ENCODE peak calls at places on chromosomes 2 and 18, in eight cellular contexts. S is IMR-90, O is neuronal stem cell, C is astrocyte, Y is K562, V is MM.1S, L is H1, R is fibroblast of lung. U is an unnamed sample.

GRCh38 chr2:67585400-67585799 is 188.3 kb downstream of the ETAA1 start:
- DNase-seq in S (no peak), O (no peak), C (no peak), Y (no peak), V (no peak), L (no peak), R (no peak), U (peak; percentile 64)

GRCh38 chr2:165847001-165847400 is 53.0 kb upstream of the GALNT3 start:
- DNase-seq in S (no peak), O (no peak), C (no peak), Y (no peak), V (no peak), L (no peak), R (no peak), U (peak; percentile 69)

GRCh38 chr2:62238236-62238635 is 42.3 kb downstream of the B3GNT2 start:
- DNase-seq in S (no peak), O (no peak), C (no peak), Y (no peak), V (no peak), L (peak; percentile 37), R (no peak), U (no peak)

GRCh38 chr18:10353791-10354190 is 100.6 kb upstream of the APCDD1 start:
- DNase-seq in S (peak; percentile 95), O (no peak), C (peak; percentile 92), Y (no peak), V (no peak), L (no peak), R (peak; percentile 78), U (no peak)

GRCh38 chr2:12884713-12885282 is 168.1 kb downstream of the TRIB2 start:
- DNase-seq in S (peak; percentile 54), O (no peak), C (peak; percentile 77), Y (no peak), V (no peak), L (no peak), R (peak; percentile 63), U (no peak)

GRCh38 chr2:59177748-59178147 is 936.6 kb upstream of the FANCL start:
- DNase-seq in S (no peak), O (no peak), C (no peak), Y (no peak), V (no peak), L (no peak), R (no peak), U (no peak)

GRCh38 chr2:193476171-193476800 is 1281.6 kb upstream of the TMEFF2 start:
- DNase-seq in S (no peak), O (no peak), C (no peak), Y (no peak), V (no peak), L (no peak), R (no peak), U (no peak)

GRCh38 chr2:32061973-32062861 is 1.1 kb upstream of the SPAST start:
- DNase-seq in S (peak; percentile 19), O (no peak), C (peak; percentile 51), Y (peak; percentile 40), V (peak; percentile 11), L (peak; percentile 55), R (peak; percentile 28), U (peak; percentile 51)

GRCh38 chr18:62437520-62438329 is 85.1 kb upstream of the ZCCHC2 start:
- DNase-seq in S (no peak), O (no peak), C (no peak), Y (no peak), V (no peak), L (no peak), R (no peak), U (no peak)

GRCh38 chr2:55621802-55622201 is 4.4 kb upstream of the PPP4R3B start:
- DNase-seq in S (no peak), O (no peak), C (no peak), Y (no peak), V (no peak), L (no peak), R (no peak), U (no peak)

GRCh38 chr2:187976667-187977333 is 314.9 kb upstream of the GULP1 start:
- DNase-seq in S (no peak), O (no peak), C (no peak), Y (no peak), V (no peak), L (no peak), R (no peak), U (no peak)

GRCh38 chr2:135916232-135916631 is 40.0 kb upstream of the MCM6 start:
- DNase-seq in S (peak; percentile 40), O (peak; percentile 11), C (peak; percentile 9), Y (no peak), V (peak; percentile 60), L (no peak), R (peak; percentile 60), U (peak; percentile 78)

GRCh38 chr2:69645026-69645425 is 1.5 kb upstream of the AAK1 start:
- DNase-seq in S (no peak), O (no peak), C (no peak), Y (no peak), V (no peak), L (no peak), R (no peak), U (no peak)

GRCh38 chr18:28736223-28736622 is 559.3 kb upstream of the CDH2 start:
- DNase-seq in S (no peak), O (no peak), C (no peak), Y (no peak), V (no peak), L (no peak), R (no peak), U (no peak)

GRCh38 chr2:38515155-38516074 is 87.3 kb downstream of the HNRNPLL start:
- DNase-seq in S (peak; percentile 59), O (no peak), C (peak; percentile 81), Y (peak; percentile 65), V (no peak), L (no peak), R (peak; percentile 57), U (no peak)

GRCh38 chr2:96874099-96874831 is 4.4 kb upstream of the SEMA4C start:
- DNase-seq in S (no peak), O (no peak), C (no peak), Y (no peak), V (no peak), L (no peak), R (no peak), U (peak; percentile 59)

GRCh38 chr2:168552450-168552856 is 96.4 kb downstream of the CERS6 start:
- DNase-seq in S (no peak), O (peak; percentile 23), C (no peak), Y (no peak), V (peak; percentile 42), L (peak; percentile 75), R (no peak), U (peak; percentile 47)

GRCh38 chr18:56560992-56561391 is 77.4 kb downstream of the TXNL1 start:
- DNase-seq in S (no peak), O (no peak), C (no peak), Y (no peak), V (no peak), L (no peak), R (no peak), U (no peak)

GRCh38 chr2:141630531-141630930 is 500.3 kb downstream of the LRP1B start:
- DNase-seq in S (no peak), O (no peak), C (no peak), Y (no peak), V (no peak), L (no peak), R (no peak), U (no peak)

DNA sequence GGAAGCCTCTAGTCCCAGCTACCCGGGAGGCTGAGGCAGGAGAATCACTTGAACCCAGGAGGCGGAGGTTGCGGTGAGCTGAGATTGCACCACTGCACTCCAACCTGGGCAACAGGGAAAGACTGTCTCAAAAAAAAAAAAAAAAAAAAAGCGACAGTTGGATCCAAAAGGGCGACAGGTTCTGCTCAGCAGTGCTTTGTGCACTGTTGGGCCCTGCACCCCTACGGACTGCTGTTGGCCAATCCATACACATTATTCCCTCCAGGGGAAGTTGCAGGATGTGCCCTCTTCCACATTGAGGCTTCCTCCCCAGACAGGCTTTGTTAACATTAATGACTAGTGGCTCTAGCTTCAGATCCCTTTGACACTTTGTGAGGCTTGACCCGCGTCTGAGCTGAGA is 9.4 kb downstream of the NT5DC4 start:
- DNase-seq in S (no peak), O (no peak), C (no peak), Y (no peak), V (no peak), L (no peak), R (no peak), U (no peak)
- H3K4me2 ChIP-seq in S (no peak overlapping the region), O (no peak overlapping the region), C (no peak overlapping the region), Y (no peak overlapping the region), V (no peak overlapping the region), L (no peak overlapping the region), R (no peak overlapping the region), U (no peak overlapping the region)

DNA sequence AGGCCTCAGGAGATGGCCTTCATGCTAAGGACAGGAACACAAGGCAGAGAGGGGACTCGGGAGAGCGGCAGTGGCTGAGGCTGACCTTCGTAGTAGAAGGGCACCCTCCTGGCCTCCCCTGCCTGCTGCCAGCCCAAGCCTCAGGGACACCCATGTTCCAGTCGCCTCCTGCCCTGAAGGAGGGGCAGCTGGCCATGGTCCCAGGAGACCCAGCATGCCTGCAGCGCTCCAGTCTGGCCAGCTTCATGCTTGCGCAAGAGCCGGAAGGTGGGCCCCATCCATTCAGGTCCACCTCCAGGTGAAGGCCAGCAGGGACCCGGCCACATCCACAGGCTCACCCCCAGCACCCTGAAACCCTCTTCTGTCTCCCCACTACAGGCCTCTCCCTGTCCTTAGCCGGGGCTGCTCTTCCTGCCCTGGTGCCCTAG is 35.0 kb downstream of the BIN1 start:
- DNase-seq in S (no peak), O (no peak), C (no peak), Y (no peak), V (no peak), L (no peak), R (no peak), U (no peak)
- H3K4me2 ChIP-seq in S (no peak overlapping the region), O (no peak overlapping the region), C (no peak overlapping the region), Y (no peak overlapping the region), V (no peak overlapping the region), L (no peak overlapping the region), R (no peak overlapping the region), U (no peak overlapping the region)

GRCh38 chr2:117960231-117960630 is 53.6 kb downstream of the CCDC93 start:
- DNase-seq in S (peak; percentile 50), O (no peak), C (peak; percentile 73), Y (no peak), V (no peak), L (no peak), R (no peak), U (no peak)

GRCh38 chr2:117956036-117956791 is 57.7 kb downstream of the CCDC93 start:
- DNase-seq in S (peak; percentile 28), O (no peak), C (no peak), Y (no peak), V (no peak), L (no peak), R (peak; percentile 22), U (no peak)

GRCh38 chr2:117961201-117961600 is 52.7 kb downstream of the CCDC93 start:
- DNase-seq in S (no peak), O (no peak), C (no peak), Y (no peak), V (no peak), L (no peak), R (no peak), U (no peak)

GRCh38 chr2:117957616-117958015 is 56.3 kb downstream of the CCDC93 start:
- DNase-seq in S (no peak), O (no peak), C (no peak), Y (no peak), V (no peak), L (no peak), R (no peak), U (no peak)

GRCh38 chr2:117958186-117958585 is 55.7 kb downstream of the CCDC93 start:
- DNase-seq in S (peak; percentile 69), O (no peak), C (peak; percentile 67), Y (no peak), V (no peak), L (no peak), R (peak; percentile 63), U (no peak)
- H3K4me2 ChIP-seq in S (no peak overlapping the region), O (no peak overlapping the region), C (peak overlapping the region; percentile 46), Y (no peak overlapping the region), V (no peak overlapping the region), L (no peak overlapping the region), R (no peak overlapping the region), U (no peak overlapping the region)

GRCh38 chr2:72211777-72212515 is 64.3 kb upstream of the CYP26B1 start:
- DNase-seq in S (peak; percentile 75), O (no peak), C (peak; percentile 95), Y (no peak), V (no peak), L (no peak), R (peak; percentile 22), U (no peak)
- H3K4me2 ChIP-seq in S (no peak overlapping the region), O (no peak overlapping the region), C (peak overlapping the region; percentile 39), Y (no peak overlapping the region), V (no peak overlapping the region), L (no peak overlapping the region), R (no peak overlapping the region), U (no peak overlapping the region)

U was measured in Karpas-422.